ENCODE peak calls at places on chromosomes 3 and 15, in nine cellular contexts. E, U, X, T, Z, Y, F, N and B are unnamed samples.

GRCh38 chr3:61830111-61830400 is 268.7 kb downstream of the PTPRG start:
- ATAC-seq in E (no peak), U (no peak), X (no peak), T (peak), Z (no peak), Y (no peak), F (no peak), N (peak), B (peak)

GRCh38 chr3:195171093-195171873 is 99.7 kb downstream of the XXYLT1 start:
- ATAC-seq in E (no peak), U (peak), X (no peak), T (no peak), Z (no peak), Y (no peak), F (peak), N (peak), B (no peak)

GRCh38 chr3:185552358-185552877 is at the start of gene LIPH:
- ATAC-seq in E (no peak), U (no peak), X (peak), T (peak), Z (peak), Y (peak), F (no peak), N (peak), B (no peak)

GRCh38 chr15:62748175-62748574 is 294.4 kb upstream of the TPM1 start:
- ATAC-seq in E (no peak), U (no peak), X (no peak), T (no peak), Z (no peak), Y (no peak), F (no peak), N (no peak), B (no peak)

GRCh38 chr3:151230644-151231043 is 27.6 kb upstream of the GPR171 start:
- ATAC-seq in E (peak), U (no peak), X (no peak), T (no peak), Z (no peak), Y (no peak), F (no peak), N (no peak), B (no peak)

GRCh38 chr3:57061556-57061955 is 1.1 kb downstream of the SPATA12 start:
- ATAC-seq in E (no peak), U (no peak), X (no peak), T (no peak), Z (no peak), Y (no peak), F (no peak), N (no peak), B (no peak)

GRCh38 chr3:194937751-194938358 is 252.2 kb downstream of the FAM43A start:
- ATAC-seq in E (no peak), U (no peak), X (no peak), T (no peak), Z (no peak), Y (peak), F (no peak), N (no peak), B (no peak)

GRCh38 chr3:63151893-63152292 is 126.2 kb upstream of the SYNPR start:
- ATAC-seq in E (no peak), U (no peak), X (no peak), T (no peak), Z (no peak), Y (no peak), F (no peak), N (no peak), B (no peak)

GRCh38 chr15:35548435-35548834 is 2.5 kb upstream of the DPH6 start:
- ATAC-seq in E (no peak), U (no peak), X (no peak), T (no peak), Z (no peak), Y (no peak), F (no peak), N (no peak), B (no peak)

GRCh38 chr15:32105258-32106248 is 75.2 kb downstream of the CHRNA7 start:
- ATAC-seq in E (no peak), U (peak), X (peak), T (no peak), Z (no peak), Y (peak), F (peak), N (peak), B (no peak)

GRCh38 chr3:66276705-66277274 is 56.0 kb downstream of the SLC25A26 start:
- ATAC-seq in E (peak), U (peak), X (peak), T (peak), Z (no peak), Y (peak), F (no peak), N (peak), B (no peak)

GRCh38 chr3:30354972-30355371 is 251.4 kb upstream of the TGFBR2 start:
- ATAC-seq in E (no peak), U (no peak), X (no peak), T (no peak), Z (no peak), Y (peak), F (no peak), N (no peak), B (no peak)

GRCh38 chr15:88716543-88717341 is 77.9 kb downstream of the ISG20 start:
- ATAC-seq in E (no peak), U (no peak), X (no peak), T (no peak), Z (no peak), Y (no peak), F (no peak), N (no peak), B (no peak)

GRCh38 chr3:178022599-178022998 is 513.6 kb upstream of the KCNMB2 start:
- ATAC-seq in E (no peak), U (no peak), X (no peak), T (no peak), Z (no peak), Y (no peak), F (no peak), N (no peak), B (no peak)

GRCh38 chr3:139758654-139759291 is 81.0 kb upstream of the NMNAT3 start:
- ATAC-seq in E (no peak), U (peak), X (no peak), T (no peak), Z (no peak), Y (no peak), F (peak), N (peak), B (no peak)

GRCh38 chr3:195815169-195815771 is 3.5 kb upstream of the MUC4 start:
- ATAC-seq in E (no peak), U (no peak), X (no peak), T (no peak), Z (peak), Y (peak), F (no peak), N (no peak), B (no peak)

GRCh38 chr3:197229836-197230235 is 68.6 kb downstream of the DLG1 start:
- ATAC-seq in E (no peak), U (no peak), X (no peak), T (no peak), Z (no peak), Y (no peak), F (no peak), N (no peak), B (no peak)

GRCh38 chr3:19264424-19264823 is 116.1 kb downstream of the KCNH8 start:
- ATAC-seq in E (no peak), U (no peak), X (no peak), T (no peak), Z (no peak), Y (no peak), F (no peak), N (no peak), B (no peak)

GRCh38 chr3:73110530-73110929 is 49.1 kb downstream of the EBLN2 start:
- ATAC-seq in E (no peak), U (no peak), X (no peak), T (no peak), Z (no peak), Y (no peak), F (no peak), N (no peak), B (no peak)

GRCh38 chr15:83292317-83292716 is 7.9 kb upstream of the BNC1 start:
- ATAC-seq in E (no peak), U (no peak), X (no peak), T (no peak), Z (no peak), Y (no peak), F (no peak), N (no peak), B (no peak)

GRCh38 chr3:61821823-61822251 is 260.5 kb downstream of the PTPRG start:
- ATAC-seq in E (no peak), U (no peak), X (peak), T (peak), Z (no peak), Y (peak), F (no peak), N (peak), B (peak)

GRCh38 chr3:184780981-184781515 is 30.9 kb upstream of the VPS8 start:
- ATAC-seq in E (no peak), U (no peak), X (no peak), T (no peak), Z (no peak), Y (no peak), F (no peak), N (no peak), B (no peak)

GRCh38 chr3:32502089-32502943 is at the start of gene CMTM6:
- ATAC-seq in E (peak), U (peak), X (peak), T (peak), Z (peak), Y (peak), F (peak), N (peak), B (peak)

GRCh38 chr3:94011208-94011842 is 17.1 kb downstream of the STX19 start:
- ATAC-seq in E (peak), U (no peak), X (no peak), T (no peak), Z (no peak), Y (peak), F (no peak), N (no peak), B (peak)

GRCh38 chr3:192915724-192916123 is 1.9 kb downstream of the MB21D2 start:
- ATAC-seq in E (no peak), U (no peak), X (no peak), T (no peak), Z (no peak), Y (no peak), F (no peak), N (no peak), B (no peak)